ENCODE peak calls at places on chromosomes 5 and 9, in five cellular contexts. F is A549, Q is uterus, N is GM12891, J is body of pancreas. T is an unnamed sample.

GRCh38 chr5:72328172-72328571 is 8.0 kb downstream of the PTCD2 start:
- DNase-seq in N (no peak), F (no peak), J (peak), Q (peak), T (peak)

GRCh38 chr5:172890659-172891058 is 56.6 kb downstream of the ERGIC1 start:
- DNase-seq in Q (peak), J (no peak), F (no peak), N (no peak), T (no peak)

GRCh38 chr9:113851860-113852259 is 24.2 kb upstream of the ZNF618 start:
- DNase-seq in N (no peak), F (no peak), Q (no peak), J (no peak), T (no peak)

GRCh38 chr5:57386958-57387357 is 95.7 kb downstream of the ACTBL2 start:
- DNase-seq in Q (no peak), N (no peak), F (no peak), J (no peak), T (no peak)

GRCh38 chr5:141508808-141509611 is 20.1 kb downstream of the PCDHGC5 start:
- DNase-seq in Q (peak), F (no peak), J (peak), N (no peak), T (no peak)

GRCh38 chr5:96702503-96703383 is 40.6 kb downstream of the CAST start:
- DNase-seq in F (peak), N (peak), Q (peak), J (peak), T (peak)

GRCh38 chr5:80389575-80389974 is 18.3 kb upstream of the ZFYVE16 start:
- DNase-seq in J (no peak), N (no peak), Q (no peak), F (no peak), T (no peak)

GRCh38 chr5:56126487-56127179 is 106.5 kb downstream of the ANKRD55 start:
- DNase-seq in F (no peak), N (no peak), J (no peak), Q (no peak), T (no peak)

GRCh38 chr5:150142800-150143724 is 12.6 kb downstream of the PDGFRB start:
- DNase-seq in J (peak), N (no peak), Q (peak), F (peak), T (no peak)

DNA sequence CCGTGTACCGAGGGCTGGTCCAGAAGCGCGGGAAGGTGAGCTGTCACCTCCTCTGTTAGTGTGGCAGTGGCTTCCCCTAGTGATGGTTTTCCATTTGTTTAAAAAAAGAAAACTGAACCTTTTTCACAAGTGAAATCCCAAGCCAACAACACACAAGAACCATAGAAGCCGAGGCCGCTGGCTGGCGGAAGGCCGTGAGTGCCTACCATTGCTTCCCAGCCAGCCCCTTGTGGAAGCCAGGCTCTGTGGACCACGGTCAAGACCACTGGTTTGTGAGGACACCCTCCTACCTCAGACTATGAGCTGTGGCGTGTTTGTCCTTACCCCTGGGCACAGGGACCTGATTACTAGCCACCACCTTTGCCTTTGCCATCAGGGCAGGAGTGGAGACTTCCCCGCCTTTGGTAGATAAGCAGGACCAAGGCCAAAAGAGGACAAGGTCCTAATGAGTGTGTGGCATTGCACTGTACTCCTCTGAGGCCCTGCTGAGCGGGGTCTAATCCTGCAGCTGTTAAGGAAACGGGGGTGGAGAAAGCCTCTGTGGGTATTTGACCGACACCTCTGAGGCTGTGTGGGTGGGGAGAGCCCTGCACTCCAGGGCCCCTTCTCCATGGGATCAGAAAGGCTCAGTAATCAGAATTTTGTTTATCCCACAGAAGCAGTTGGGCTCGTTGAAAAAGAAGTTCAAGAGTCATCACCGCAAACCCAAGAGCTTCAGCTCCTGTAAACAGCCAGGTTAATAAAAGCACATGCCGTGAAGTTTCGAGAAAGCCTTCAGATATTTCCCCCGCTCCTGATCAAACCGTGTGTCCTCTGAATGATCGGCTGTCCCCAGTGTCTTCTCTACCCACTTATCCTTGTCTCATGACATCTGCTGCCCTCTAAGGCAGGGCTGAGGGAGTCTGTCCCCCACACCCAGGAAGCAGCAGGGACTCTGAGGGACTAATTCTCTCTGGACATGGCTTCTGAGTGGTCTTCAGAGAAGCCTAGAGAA is 4.3 kb downstream of the SURF2 start:
- DNase-seq in N (no peak), F (no peak), J (no peak), Q (no peak), T (no peak)
- TF ChIP-seq POLR2A in N (no peak), F (no peak), J (no peak), Q (no peak), T (no peak)

DNA sequence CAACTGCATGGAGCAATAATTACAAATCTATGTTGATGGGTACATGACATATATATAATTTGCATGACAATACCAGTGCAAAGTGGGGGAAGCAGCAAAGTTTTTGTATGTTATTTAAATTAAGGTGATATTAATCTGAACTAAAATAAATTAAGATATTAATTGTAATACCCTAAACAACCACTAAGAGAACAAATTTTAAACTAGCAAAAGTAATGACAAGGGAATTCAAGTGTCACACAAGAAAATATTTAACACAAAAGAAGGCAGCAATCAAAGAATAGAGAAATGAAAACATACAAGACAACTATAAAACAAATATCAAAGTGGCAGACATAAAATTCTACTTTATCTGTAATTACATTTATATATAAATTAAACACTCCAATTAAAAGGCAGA is 2003.4 kb downstream of the MAT2B start:
- DNase-seq in J (no peak), N (no peak), Q (no peak), F (no peak), T (no peak)
- TF ChIP-seq POLR2A in J (no peak), N (no peak), Q (no peak), F (no peak), T (no peak)

GRCh38 chr9:130187523-130187846 is 15.3 kb downstream of the NCS1 start:
- DNase-seq in J (no peak), F (no peak), Q (no peak), N (no peak), T (no peak)

GRCh38 chr9:130186051-130186450 is 13.8 kb downstream of the NCS1 start:
- DNase-seq in Q (no peak), F (no peak), J (no peak), N (no peak), T (no peak)

GRCh38 chr9:130185494-130186005 is 13.3 kb downstream of the NCS1 start:
- DNase-seq in Q (no peak), F (no peak), N (no peak), J (no peak), T (no peak)

GRCh38 chr9:130188860-130189481 is 16.8 kb downstream of the NCS1 start:
- DNase-seq in N (no peak), F (no peak), J (no peak), Q (no peak), T (no peak)

DNA sequence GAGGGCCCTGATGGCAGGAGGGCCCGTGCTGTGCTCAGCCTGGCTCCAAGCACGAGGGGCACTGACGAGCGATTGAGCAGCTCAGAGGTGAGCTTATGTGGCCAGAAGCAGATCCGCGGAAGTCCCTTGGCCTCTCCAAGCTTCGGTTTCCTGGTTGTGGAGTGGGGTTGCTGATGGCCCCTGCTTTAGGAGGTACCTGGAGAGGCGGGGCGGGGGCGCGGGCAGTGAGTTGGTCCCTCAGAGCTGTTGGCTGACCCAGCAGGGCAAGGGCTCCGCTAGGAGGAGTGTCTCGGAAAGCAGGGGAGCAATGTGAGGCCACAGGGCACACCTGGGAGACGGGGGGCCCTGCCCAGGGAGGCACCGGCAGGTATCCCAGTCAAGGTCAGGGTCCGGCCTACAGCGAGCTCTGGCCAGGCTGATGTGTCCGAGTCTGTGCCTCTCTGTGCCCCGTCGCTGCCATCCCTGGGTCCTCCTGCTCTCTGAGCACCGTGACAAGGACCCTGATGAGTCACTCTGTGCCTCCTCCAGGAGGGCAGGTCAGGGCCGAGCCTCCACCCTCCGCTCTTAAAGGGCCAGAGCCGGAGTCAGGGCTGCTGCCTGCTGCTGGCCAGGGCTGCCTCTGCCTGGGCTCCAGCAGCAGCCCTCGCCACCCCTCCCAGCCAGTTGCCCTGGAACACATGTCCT is 14.8 kb downstream of the NCS1 start:
- DNase-seq in F (peak), N (no peak), Q (peak), J (peak), T (peak)
- TF ChIP-seq POLR2A in F (no peak), N (no peak), Q (peak), J (peak), T (no peak)

DNA sequence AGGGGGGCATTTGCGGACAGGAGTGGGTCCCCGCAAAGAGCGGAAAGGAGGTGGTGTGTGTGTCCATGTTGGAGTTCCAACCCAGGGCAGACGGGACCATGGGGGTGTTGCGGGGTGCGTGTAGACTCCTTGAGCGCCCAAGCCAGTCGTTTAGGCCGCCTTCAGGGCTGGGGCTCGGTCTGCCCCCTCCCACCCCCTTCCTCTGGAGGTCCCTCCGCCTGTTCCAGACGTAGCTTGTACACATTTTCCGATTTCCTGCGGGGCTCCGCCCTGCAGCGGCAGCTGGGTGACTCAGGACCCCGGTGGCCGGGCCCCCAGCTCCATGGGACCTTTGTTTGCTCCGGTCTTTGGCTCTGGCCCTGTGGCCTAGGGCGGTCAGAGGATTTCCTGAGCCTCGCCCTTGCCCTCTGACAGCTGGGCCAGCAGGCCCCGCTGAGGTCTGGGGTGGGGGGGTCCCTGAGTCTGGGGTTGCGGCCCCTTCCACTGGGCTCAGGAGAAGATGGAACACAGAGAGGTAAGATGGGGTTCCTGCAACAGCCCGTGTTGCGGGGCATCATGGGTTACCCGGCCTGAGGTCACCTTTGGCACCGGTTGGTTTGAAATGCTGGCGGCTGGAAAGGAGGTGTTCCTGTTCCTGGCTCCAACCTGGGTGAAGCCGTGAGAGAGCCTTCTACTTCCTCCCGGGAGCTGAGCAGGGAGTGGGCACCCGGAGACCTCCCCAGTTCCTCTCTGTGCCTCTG is 1.5 kb downstream of the PKN3 start:
- DNase-seq in F (no peak), J (peak), Q (peak), N (peak), T (peak)
- TF ChIP-seq POLR2A in F (no peak), J (no peak), Q (no peak), N (no peak), T (no peak)

GRCh38 chr9:127783111-127783621 is 2.7 kb upstream of the CDK9 start:
- DNase-seq in N (no peak), Q (no peak), J (no peak), F (no peak), T (peak)
- TF ChIP-seq POLR2A in N (no peak), Q (no peak), J (no peak), F (no peak), T (no peak)

GRCh38 chr5:60699549-60700346 is at the start of gene DEPDC1B:
- DNase-seq in Q (peak), J (peak), N (peak), F (peak), T (peak)
- TF ChIP-seq POLR2A in Q (peak), J (peak), N (no peak), F (peak), T (no peak)

GRCh38 chr5:143376195-143376772 is 27.2 kb downstream of the NR3C1 start:
- DNase-seq in J (no peak), N (no peak), F (no peak), Q (no peak), T (no peak)
- TF ChIP-seq POLR2A in J (no peak), N (peak), F (no peak), Q (no peak), T (no peak)

GRCh38 chr9:91089405-91090131 is 272.1 kb downstream of the AUH start:
- DNase-seq in J (peak), N (no peak), F (no peak), Q (no peak), T (peak)
- TF ChIP-seq POLR2A in J (no peak), N (no peak), F (no peak), Q (no peak), T (no peak)

DNA sequence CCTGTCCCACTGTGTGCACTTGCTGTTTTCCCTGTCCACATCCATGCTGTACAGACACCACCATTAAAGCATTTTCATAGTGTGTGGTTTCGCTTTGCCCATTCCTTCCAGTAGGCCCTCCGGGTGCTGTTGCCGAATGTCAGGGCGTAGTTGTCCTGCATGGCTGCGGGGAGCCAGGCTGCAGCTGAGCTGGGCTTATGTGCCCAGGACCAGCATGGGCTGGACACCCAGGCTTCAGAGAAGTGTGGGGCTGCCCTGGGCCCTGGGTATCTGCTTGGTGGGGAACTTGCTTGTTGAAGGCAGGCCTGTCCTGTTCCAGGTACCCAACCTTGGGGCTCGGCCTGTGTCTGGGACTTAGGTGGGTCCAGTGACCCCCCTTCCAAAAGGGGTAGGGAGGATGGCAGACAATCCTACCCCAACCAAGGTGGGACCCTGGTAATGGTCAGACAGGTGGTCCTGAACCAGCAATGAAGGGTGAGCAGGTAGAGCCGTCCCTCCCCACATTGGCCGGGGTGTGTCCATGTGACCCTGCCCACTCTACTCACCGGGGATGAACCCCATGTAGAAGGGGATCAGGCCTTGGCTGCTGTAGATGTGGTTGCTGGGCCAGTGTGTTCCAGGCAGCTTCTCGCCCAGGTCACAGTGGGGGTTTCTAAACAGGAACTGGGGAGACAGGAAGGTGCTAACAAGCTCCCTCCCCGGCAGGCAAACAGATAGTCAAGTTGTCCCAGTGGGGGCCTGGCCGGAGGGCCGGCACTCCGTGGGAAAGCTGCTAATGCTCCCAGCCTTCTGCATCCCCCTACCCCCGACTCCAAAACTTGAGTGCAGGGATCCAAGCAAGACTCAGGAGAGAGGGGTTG is 2.8 kb downstream of the TUBB4B start:
- DNase-seq in F (no peak), N (no peak), Q (no peak), J (no peak), T (no peak)
- TF ChIP-seq POLR2A in F (peak), N (peak), Q (no peak), J (peak), T (no peak)

T was measured in stomach.